ENCODE peak calls at places on chromosomes 4 and X, in five cellular contexts. One of them, this sample, is unnamed.

GRCh38 chr4:140116442-140117104 is 37.4 kb downstream of the MAML3 start:
- DNase-seq in C1 segment of cervical spinal cord: no peak
- DNase-seq in activated CD4-positive, alpha-beta T cell treated with anti-CD3 and anti-CD28 coated beads for 1 hour: no peak
- DNase-seq in cardiac fibroblast: peak
- DNase-seq in left lung: no peak
- DNase-seq in this sample: no peak

GRCh38 chrX:151722241-151722846 is 6.5 kb downstream of the FATE1 start:
- DNase-seq in C1 segment of cervical spinal cord: no peak
- DNase-seq in activated CD4-positive, alpha-beta T cell treated with anti-CD3 and anti-CD28 coated beads for 1 hour: no peak
- DNase-seq in cardiac fibroblast: no peak
- DNase-seq in left lung: no peak
- DNase-seq in this sample: peak

GRCh38 chr4:48133668-48134444 is at the start of gene TXK:
- DNase-seq in C1 segment of cervical spinal cord: no peak
- DNase-seq in activated CD4-positive, alpha-beta T cell treated with anti-CD3 and anti-CD28 coated beads for 1 hour: no peak
- DNase-seq in cardiac fibroblast: no peak
- DNase-seq in left lung: no peak
- DNase-seq in this sample: no peak

GRCh38 chr4:157204634-157205244 is 15.8 kb upstream of the GRIA2 start:
- DNase-seq in C1 segment of cervical spinal cord: peak
- DNase-seq in activated CD4-positive, alpha-beta T cell treated with anti-CD3 and anti-CD28 coated beads for 1 hour: no peak
- DNase-seq in cardiac fibroblast: peak
- DNase-seq in left lung: no peak
- DNase-seq in this sample: peak

GRCh38 chr4:174429701-174430100 is 92.6 kb downstream of the HPGD start:
- DNase-seq in C1 segment of cervical spinal cord: no peak
- DNase-seq in activated CD4-positive, alpha-beta T cell treated with anti-CD3 and anti-CD28 coated beads for 1 hour: no peak
- DNase-seq in cardiac fibroblast: no peak
- DNase-seq in left lung: no peak
- DNase-seq in this sample: no peak

GRCh38 chr4:102843273-102843672 is 15.9 kb upstream of the UBE2D3 start:
- DNase-seq in C1 segment of cervical spinal cord: no peak
- DNase-seq in activated CD4-positive, alpha-beta T cell treated with anti-CD3 and anti-CD28 coated beads for 1 hour: no peak
- DNase-seq in cardiac fibroblast: no peak
- DNase-seq in left lung: no peak
- DNase-seq in this sample: no peak

GRCh38 chrX:77427586-77427985 is 19.6 kb upstream of the FGF16 start:
- DNase-seq in C1 segment of cervical spinal cord: no peak
- DNase-seq in activated CD4-positive, alpha-beta T cell treated with anti-CD3 and anti-CD28 coated beads for 1 hour: no peak
- DNase-seq in cardiac fibroblast: no peak
- DNase-seq in left lung: no peak
- DNase-seq in this sample: no peak

GRCh38 chrX:56232221-56233082 is at the start of gene KLF8:
- DNase-seq in C1 segment of cervical spinal cord: peak
- DNase-seq in activated CD4-positive, alpha-beta T cell treated with anti-CD3 and anti-CD28 coated beads for 1 hour: no peak
- DNase-seq in cardiac fibroblast: peak
- DNase-seq in left lung: peak
- DNase-seq in this sample: peak

GRCh38 chr4:156322592-156322991 is 368.9 kb upstream of the CTSO start:
- DNase-seq in C1 segment of cervical spinal cord: no peak
- DNase-seq in activated CD4-positive, alpha-beta T cell treated with anti-CD3 and anti-CD28 coated beads for 1 hour: no peak
- DNase-seq in cardiac fibroblast: peak
- DNase-seq in left lung: no peak
- DNase-seq in this sample: no peak

GRCh38 chrX:9160698-9161329 is 126.9 kb upstream of the FAM9B start:
- DNase-seq in C1 segment of cervical spinal cord: no peak
- DNase-seq in activated CD4-positive, alpha-beta T cell treated with anti-CD3 and anti-CD28 coated beads for 1 hour: no peak
- DNase-seq in cardiac fibroblast: no peak
- DNase-seq in left lung: no peak
- DNase-seq in this sample: no peak

GRCh38 chrX:42237956-42238355 is 314.6 kb upstream of the CASK start:
- DNase-seq in C1 segment of cervical spinal cord: no peak
- DNase-seq in activated CD4-positive, alpha-beta T cell treated with anti-CD3 and anti-CD28 coated beads for 1 hour: no peak
- DNase-seq in cardiac fibroblast: no peak
- DNase-seq in left lung: no peak
- DNase-seq in this sample: no peak

GRCh38 chrX:33906971-33907370 is 225.1 kb downstream of the FAM47A start:
- DNase-seq in C1 segment of cervical spinal cord: no peak
- DNase-seq in activated CD4-positive, alpha-beta T cell treated with anti-CD3 and anti-CD28 coated beads for 1 hour: no peak
- DNase-seq in cardiac fibroblast: no peak
- DNase-seq in left lung: no peak
- DNase-seq in this sample: no peak

GRCh38 chr4:150723727-150724411 is 141.9 kb downstream of the MAB21L2 start:
- DNase-seq in C1 segment of cervical spinal cord: no peak
- DNase-seq in activated CD4-positive, alpha-beta T cell treated with anti-CD3 and anti-CD28 coated beads for 1 hour: no peak
- DNase-seq in cardiac fibroblast: no peak
- DNase-seq in left lung: no peak
- DNase-seq in this sample: no peak

GRCh38 chr4:154376461-154376860 is 115.1 kb downstream of the DCHS2 start:
- DNase-seq in C1 segment of cervical spinal cord: no peak
- DNase-seq in activated CD4-positive, alpha-beta T cell treated with anti-CD3 and anti-CD28 coated beads for 1 hour: no peak
- DNase-seq in cardiac fibroblast: no peak
- DNase-seq in left lung: no peak
- DNase-seq in this sample: no peak

GRCh38 chr4:1864076-1865008 is 6.9 kb upstream of the NSD2 start:
- DNase-seq in C1 segment of cervical spinal cord: no peak
- DNase-seq in activated CD4-positive, alpha-beta T cell treated with anti-CD3 and anti-CD28 coated beads for 1 hour: no peak
- DNase-seq in cardiac fibroblast: no peak
- DNase-seq in left lung: no peak
- DNase-seq in this sample: no peak

This sample was measured in NCI-H526.